ENCODE peak calls at places on chromosomes 4 and X, in five cellular contexts. K is thyroid gland, C is kidney, Q is PC-9, T is fibroblast of lung. A is an unnamed sample.

GRCh38 chr4:87188932-87189331 is 31.5 kb downstream of the KLHL8 start:
- DNase-seq in K (no peak), C (no peak), Q (no peak), T (no peak), A (no peak)

GRCh38 chr4:36251983-36252382 is 7.7 kb upstream of the ARAP2 start:
- DNase-seq in K (no peak), C (no peak), Q (no peak), T (no peak), A (no peak)

GRCh38 chr4:86011117-86011516 is 348.7 kb downstream of the MAPK10 start:
- DNase-seq in K (peak; percentile 57), C (no peak), Q (no peak), T (peak; percentile 96), A (peak; percentile 8)

GRCh38 chr4:73822812-73823480 is 13.5 kb upstream of the CXCL6 start:
- DNase-seq in K (no peak), C (no peak), Q (no peak), T (no peak), A (no peak)

GRCh38 chr4:92136434-92136833 is 167.3 kb upstream of the GRID2 start:
- DNase-seq in K (no peak), C (no peak), Q (no peak), T (no peak), A (no peak)

GRCh38 chr4:123217676-123218075 is 178.9 kb upstream of the SPRY1 start:
- DNase-seq in K (no peak), C (no peak), Q (no peak), T (no peak), A (no peak)

GRCh38 chr4:84498203-84499026 is 677 bp downstream of the NKX6-1 start:
- DNase-seq in K (peak; percentile 60), C (peak; percentile 80), Q (no peak), T (peak; percentile 30), A (no peak)

GRCh38 chr4:52713456-52713937 is 37.7 kb downstream of the ERVMER34-1 start:
- DNase-seq in K (no peak), C (no peak), Q (no peak), T (peak; percentile 6), A (no peak)

GRCh38 chr4:42927946-42928345 is 35.4 kb downstream of the GRXCR1 start:
- DNase-seq in K (no peak), C (no peak), Q (no peak), T (no peak), A (no peak)

GRCh38 chr4:82268050-82268825 is 105.6 kb downstream of the HNRNPD start:
- DNase-seq in K (peak; percentile 47), C (no peak), Q (no peak), T (peak; percentile 37), A (peak; percentile 13)

GRCh38 chr4:1085404-1085799 is 28.0 kb downstream of the RNF212 start:
- DNase-seq in K (no peak), C (no peak), Q (no peak), T (no peak), A (no peak)

GRCh38 chr4:14152834-14153519 is 525.5 kb upstream of the BOD1L1 start:
- DNase-seq in K (no peak), C (no peak), Q (no peak), T (no peak), A (no peak)

GRCh38 chrX:85375333-85375738 is 4.1 kb downstream of the POF1B start:
- DNase-seq in K (no peak), C (no peak), Q (no peak), T (no peak), A (no peak)

GRCh38 chr4:52868138-52868537 is 6.0 kb downstream of the RASL11B start:
- DNase-seq in K (peak; percentile 84), C (peak; percentile 90), Q (no peak), T (no peak), A (no peak)

GRCh38 chrX:40945366-40945713 is 139.9 kb upstream of the USP9X start:
- DNase-seq in K (no peak), C (no peak), Q (peak; percentile 69), T (peak; percentile 87), A (no peak)

GRCh38 chrX:133444952-133445831 is 29.9 kb upstream of the GPC4 start:
- DNase-seq in K (peak; percentile 16), C (no peak), Q (peak; percentile 41), T (peak; percentile 30), A (no peak)

GRCh38 chr4:168384437-168385141 is 66.0 kb upstream of the DDX60 start:
- DNase-seq in K (no peak), C (no peak), Q (no peak), T (peak; percentile 42), A (no peak)

GRCh38 chrX:69469975-69470374 is 34.2 kb upstream of the NALF2 start:
- DNase-seq in K (no peak), C (no peak), Q (no peak), T (no peak), A (no peak)

GRCh38 chr4:145618210-145618911 is 824 bp upstream of the MMAA start:
- DNase-seq in K (peak; percentile 12), C (peak; percentile 67), Q (no peak), T (no peak), A (no peak)

GRCh38 chr4:16066586-16067128 is 17.2 kb downstream of the PROM1 start:
- DNase-seq in K (no peak), C (no peak), Q (no peak), T (no peak), A (no peak)

GRCh38 chrX:134821370-134821769 is 163.1 kb upstream of the PLAC1 start:
- DNase-seq in K (no peak), C (no peak), Q (no peak), T (peak; percentile 56), A (no peak)

GRCh38 chr4:87209696-87210095 is 10.7 kb downstream of the KLHL8 start:
- DNase-seq in K (no peak), C (no peak), Q (no peak), T (no peak), A (no peak)

GRCh38 chrX:840556-840955 is 210.0 kb downstream of the SHOX start:
- DNase-seq in K (no peak), C (no peak), Q (no peak), T (no peak), A (no peak)

GRCh38 chrX:41024755-41025154 is 60.5 kb upstream of the USP9X start:
- DNase-seq in K (no peak), C (no peak), Q (no peak), T (no peak), A (no peak)

GRCh38 chr4:70739496-70740337 is 18.0 kb downstream of the RUFY3 start:
- DNase-seq in K (no peak), C (no peak), Q (peak; percentile 35), T (no peak), A (no peak)

GRCh38 chr4:80446248-80446647 is 110.7 kb downstream of the CFAP299 start:
- DNase-seq in K (no peak), C (no peak), Q (no peak), T (no peak), A (no peak)

GRCh38 chr4:110589297-110589696 is 33.6 kb downstream of the PITX2 start:
- DNase-seq in K (no peak), C (no peak), Q (no peak), T (no peak), A (no peak)
- TF ChIP-seq CTCF in K (no peak), C (no peak), Q (peak; percentile 56), T (no peak), A (peak; percentile 18)

GRCh38 chr4:169384741-169385140 is 114.0 kb upstream of the SH3RF1 start:
- DNase-seq in K (no peak), C (no peak), Q (no peak), T (peak; percentile 36), A (no peak)

GRCh38 chr4:169379688-169380087 is 108.9 kb upstream of the SH3RF1 start:
- DNase-seq in K (no peak), C (no peak), Q (no peak), T (no peak), A (no peak)

GRCh38 chr4:169383724-169384123 is 113.0 kb upstream of the SH3RF1 start:
- DNase-seq in K (no peak), C (no peak), Q (peak; percentile 38), T (peak; percentile 99), A (peak; percentile 81)

GRCh38 chr4:169385356-169385755 is 114.6 kb upstream of the SH3RF1 start:
- DNase-seq in K (no peak), C (no peak), Q (no peak), T (peak; percentile 47), A (peak; percentile 39)
- H3K27ac ChIP-seq in K (no peak overlapping the region), C (no peak overlapping the region), Q (no peak overlapping the region), T (peak overlapping the region; percentile 26), A (no peak overlapping the region)

DNA sequence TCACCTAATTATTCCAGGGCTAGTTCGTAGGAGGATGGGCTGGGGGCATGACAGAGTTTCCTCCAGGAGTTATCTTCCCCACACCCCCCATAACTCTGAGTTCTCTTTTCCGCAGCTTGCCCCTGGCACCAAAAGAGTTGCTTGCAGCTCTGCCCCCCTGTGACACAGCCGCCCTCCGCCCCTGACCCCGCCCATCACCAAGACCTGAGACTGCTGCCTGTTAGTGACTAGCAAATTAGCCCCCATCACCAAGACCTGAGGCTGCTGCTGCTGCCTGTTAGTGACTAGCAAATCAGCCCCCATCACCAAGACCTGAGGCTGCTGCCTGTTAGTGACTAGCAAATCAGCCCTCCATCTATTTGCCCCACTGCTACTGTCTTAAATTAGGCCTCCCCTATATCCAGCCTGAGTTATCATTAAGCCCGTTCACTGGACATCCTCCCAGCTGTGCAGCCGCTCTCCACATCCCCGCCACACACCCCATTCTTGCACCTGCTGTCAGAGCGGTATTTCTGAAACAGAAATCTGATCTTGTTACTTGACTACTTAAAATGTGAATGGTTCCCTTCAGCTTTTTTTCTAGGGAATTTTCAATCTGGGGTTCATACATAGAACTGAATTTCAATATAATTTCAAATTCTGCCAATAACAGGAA is 1.5 kb upstream of the PAPSS1 start:
- DNase-seq in K (peak; percentile 40), C (peak; percentile 74), Q (no peak), T (no peak), A (no peak)
- H3K4me3 ChIP-seq in K (no peak overlapping the region), C (peak overlapping the region; percentile 90), Q (no peak overlapping the region), T (no peak overlapping the region), A (peak overlapping the region; percentile 2)

GRCh38 chr4:136713140-136713539 is 819.2 kb downstream of the PCDH18 start:
- DNase-seq in K (no peak), C (no peak), Q (no peak), T (peak; percentile 17), A (peak; percentile 24)
- TF ChIP-seq CTCF in K (no peak), C (no peak), Q (no peak), T (peak; percentile 22), A (peak; percentile 47)

DNA sequence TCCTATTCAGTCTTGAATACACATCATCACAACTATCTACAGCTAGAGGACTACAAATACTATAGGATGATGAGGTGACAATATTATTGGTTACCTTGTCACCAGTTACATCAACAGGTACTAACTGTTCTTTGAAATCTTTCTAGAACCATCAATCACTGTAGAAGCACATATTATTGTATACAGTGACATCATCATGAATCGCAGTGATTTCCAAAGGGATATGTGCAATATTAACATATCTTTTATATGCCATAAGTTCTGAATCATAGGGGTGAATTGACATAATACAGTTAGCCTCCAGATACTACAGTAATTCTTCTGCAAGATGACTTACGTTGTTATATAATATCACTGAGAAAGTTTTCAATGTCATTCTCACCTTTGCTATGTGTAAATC is 105.2 kb upstream of the HPGD start:
- DNase-seq in K (no peak), C (no peak), Q (no peak), T (no peak), A (no peak)
- H3K27ac ChIP-seq in K (no peak overlapping the region), C (no peak overlapping the region), Q (no peak overlapping the region), T (no peak overlapping the region), A (no peak overlapping the region)

A was measured in AG04450.